ENCODE peak calls at places on chromosomes 3 and 15, in five cellular contexts. O is A549, V is GM12878, H is GM23338, Y is HepG2. T is an unnamed sample.

GRCh38 chr3:173932624-173933023 is 535.1 kb downstream of the NLGN1 start:
- DNase-seq in O (no peak), V (no peak), H (no peak), Y (no peak), T (no peak)

GRCh38 chr3:8658326-8659212 is 14.0 kb upstream of the SSUH2 start:
- DNase-seq in O (peak), V (peak), H (no peak), Y (peak), T (no peak)

GRCh38 chr3:153972862-153973261 is 148.3 kb upstream of the ARHGEF26 start:
- DNase-seq in O (no peak), V (no peak), H (no peak), Y (no peak), T (no peak)

GRCh38 chr15:44207643-44208042 is 12.6 kb upstream of the FRMD5 start:
- DNase-seq in O (no peak), V (no peak), H (no peak), Y (no peak), T (no peak)

GRCh38 chr3:155233213-155233612 is 60.3 kb downstream of the STRIT1 start:
- DNase-seq in O (no peak), V (no peak), H (no peak), Y (no peak), T (peak)

GRCh38 chr3:113712129-113712528 is 15.7 kb upstream of the USF3 start:
- DNase-seq in O (no peak), V (no peak), H (no peak), Y (no peak), T (no peak)

GRCh38 chr3:183313764-183314163 is 60.7 kb downstream of the B3GNT5 start:
- DNase-seq in O (no peak), V (no peak), H (no peak), Y (no peak), T (no peak)

GRCh38 chr15:47349179-47349578 is 368.1 kb upstream of the SEMA6D start:
- DNase-seq in O (no peak), V (no peak), H (no peak), Y (no peak), T (no peak)

GRCh38 chr3:191275751-191276150 is 53.4 kb upstream of the CCDC50 start:
- DNase-seq in O (no peak), V (no peak), H (no peak), Y (no peak), T (no peak)

GRCh38 chr3:81723732-81724313 is 37.6 kb downstream of the GBE1 start:
- DNase-seq in O (no peak), V (no peak), H (no peak), Y (peak), T (peak)

GRCh38 chr3:57929988-57930387 is 78.2 kb upstream of the FLNB start:
- DNase-seq in O (no peak), V (no peak), H (no peak), Y (no peak), T (no peak)

GRCh38 chr3:113623324-113623723 is 73.1 kb downstream of the USF3 start:
- DNase-seq in O (no peak), V (no peak), H (peak), Y (no peak), T (no peak)

GRCh38 chr15:60038111-60038521 is 34.0 kb downstream of the FOXB1 start:
- DNase-seq in O (no peak), V (no peak), H (peak), Y (no peak), T (no peak)

GRCh38 chr15:39208187-39208586 is 372.7 kb upstream of the THBS1 start:
- DNase-seq in O (no peak), V (no peak), H (no peak), Y (no peak), T (no peak)

GRCh38 chr3:169637731-169638130 is 25.8 kb downstream of the MECOM start:
- DNase-seq in O (no peak), V (no peak), H (no peak), Y (no peak), T (no peak)

GRCh38 chr3:114809668-114810413 is 337.2 kb downstream of the ZBTB20 start:
- DNase-seq in O (no peak), V (peak), H (no peak), Y (peak), T (no peak)
- TF ChIP-seq JUNB in O (no peak), V (peak), H (no peak), Y (no peak), T (no peak)

GRCh38 chr15:64354683-64355558 is 1.1 kb downstream of the CSNK1G1 start:
- DNase-seq in O (no peak), V (no peak), H (no peak), Y (no peak), T (no peak)
- TF ChIP-seq JUNB in O (no peak), V (no peak), H (no peak), Y (no peak), T (no peak)

GRCh38 chr15:56244237-56244810 is 645 bp upstream of the RFX7 start:
- DNase-seq in O (peak), V (no peak), H (peak), Y (peak), T (peak)
- TF ChIP-seq JUNB in O (no peak), V (no peak), H (no peak), Y (no peak), T (no peak)

GRCh38 chr3:47244531-47245100 is 38.0 kb downstream of the KIF9 start:
- DNase-seq in O (no peak), V (no peak), H (no peak), Y (no peak), T (no peak)

GRCh38 chr3:47247131-47248064 is 35.2 kb downstream of the KIF9 start:
- DNase-seq in O (no peak), V (no peak), H (no peak), Y (no peak), T (no peak)

GRCh38 chr3:47243748-47244147 is 38.9 kb downstream of the KIF9 start:
- DNase-seq in O (no peak), V (no peak), H (no peak), Y (no peak), T (no peak)

GRCh38 chr3:47250309-47251060 is 32.1 kb downstream of the KIF9 start:
- DNase-seq in O (peak), V (no peak), H (peak), Y (peak), T (peak)

DNA sequence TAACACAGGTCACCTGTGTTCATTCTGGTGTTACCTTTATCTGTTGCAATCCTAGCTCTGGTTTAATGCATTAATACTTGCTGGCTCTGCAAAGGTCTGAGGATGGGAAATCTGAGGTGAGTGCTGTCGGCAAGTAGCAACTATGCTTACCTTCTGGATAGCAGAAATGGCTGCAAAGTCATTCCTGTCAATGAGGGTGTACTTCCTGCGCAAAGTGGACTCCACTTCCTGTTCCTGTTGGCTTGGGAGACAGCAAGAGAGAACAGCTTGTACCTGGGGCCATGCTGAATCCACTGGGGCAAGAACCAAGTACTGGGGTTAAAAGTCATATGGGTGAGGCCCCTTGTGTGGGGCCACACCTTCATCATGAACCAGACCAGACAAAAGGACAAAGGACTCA is 37.3 kb downstream of the KIF9 start:
- DNase-seq in O (no peak), V (no peak), H (no peak), Y (no peak), T (peak)
- TF ChIP-seq JUNB in O (no peak), V (no peak), H (no peak), Y (no peak), T (no peak)

GRCh38 chr3:42190701-42191442 is 75.1 kb downstream of the CCK start:
- DNase-seq in O (peak), V (no peak), H (peak), Y (peak), T (peak)
- TF ChIP-seq JUNB in O (no peak), V (no peak), H (no peak), Y (no peak), T (no peak)

GRCh38 chr15:41396111-41396510 is 6.2 kb downstream of the NDUFAF1 start:
- DNase-seq in O (no peak), V (no peak), H (no peak), Y (no peak), T (no peak)

GRCh38 chr15:41407341-41407740 is 5.0 kb upstream of the NDUFAF1 start:
- DNase-seq in O (no peak), V (no peak), H (no peak), Y (no peak), T (no peak)

DNA sequence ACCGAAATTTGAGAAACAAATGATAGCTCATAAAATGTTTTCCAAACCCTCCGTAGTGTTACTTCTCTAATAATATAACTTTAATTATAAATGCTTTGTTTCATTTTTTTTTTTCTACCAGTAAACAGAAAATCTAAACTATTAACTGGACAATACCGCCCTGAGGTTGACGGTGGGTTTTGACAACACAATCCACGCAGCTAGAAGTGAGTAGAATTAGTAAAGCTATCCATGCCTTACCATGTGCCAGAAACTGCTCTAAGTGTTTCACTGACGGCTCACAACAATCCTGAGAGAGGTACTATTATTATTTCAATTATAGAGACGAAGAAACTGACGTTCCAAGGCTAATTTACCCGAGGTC is 410 bp downstream of the NDUFAF1 start:
- DNase-seq in O (no peak), V (no peak), H (no peak), Y (no peak), T (no peak)
- TF ChIP-seq JUNB in O (no peak), V (no peak), H (no peak), Y (no peak), T (no peak)

DNA sequence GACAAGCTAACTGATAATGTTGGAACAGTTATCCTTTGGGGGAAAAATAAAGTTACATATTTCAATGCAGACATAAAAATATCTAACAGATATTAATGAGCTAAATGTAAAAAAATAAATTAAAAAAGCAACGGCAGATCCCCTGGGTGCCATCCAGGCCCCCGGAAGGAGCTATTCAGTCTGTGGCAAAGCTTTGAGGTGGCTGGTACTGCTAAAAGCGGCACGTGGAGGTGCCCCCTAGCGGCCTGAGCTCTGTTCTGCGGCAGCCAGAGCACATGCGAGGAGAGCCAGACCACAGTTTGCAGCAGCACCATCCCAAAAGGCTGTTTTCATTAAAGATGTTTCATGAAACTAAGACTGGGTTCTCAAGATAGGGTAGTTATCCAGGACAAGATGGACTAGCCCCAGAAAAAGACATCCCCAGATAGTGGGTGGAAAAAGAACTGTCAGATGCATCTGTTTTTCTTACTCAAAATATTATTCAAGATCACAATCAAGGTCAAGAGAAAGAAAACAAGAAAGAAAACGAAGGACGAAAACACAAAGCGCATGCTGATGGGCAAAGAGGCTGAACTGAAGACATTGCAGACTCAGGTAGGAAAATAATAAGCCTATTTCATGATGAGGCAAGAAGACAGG is 18.7 kb downstream of the AP3S2 start:
- DNase-seq in O (peak), V (no peak), H (peak), Y (peak), T (peak)
- TF ChIP-seq JUNB in O (no peak), V (no peak), H (no peak), Y (no peak), T (no peak)

GRCh38 chr3:25830373-25831305 is 40.7 kb downstream of the OXSM start:
- DNase-seq in O (no peak), V (no peak), H (no peak), Y (no peak), T (no peak)
- TF ChIP-seq JUNB in O (no peak), V (no peak), H (no peak), Y (no peak), T (no peak)

DNA sequence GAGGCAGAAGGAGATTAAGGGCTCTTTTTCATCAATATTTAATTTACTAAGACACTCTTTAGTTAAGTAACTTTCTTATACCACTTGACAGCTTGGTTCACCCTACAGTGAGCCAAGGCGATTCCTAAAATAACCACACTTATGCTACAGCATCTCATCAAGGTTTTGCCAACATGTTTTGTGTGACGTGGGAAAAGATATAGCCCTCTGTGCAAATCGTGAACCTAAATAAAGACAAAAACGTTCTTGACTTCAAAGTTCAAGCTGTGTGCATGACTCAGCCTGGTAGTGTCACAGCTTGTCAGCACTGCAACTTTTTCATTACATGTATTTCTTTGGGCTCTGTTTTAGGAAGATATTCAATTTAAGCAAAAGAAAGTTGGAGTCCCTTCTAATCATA is 297.0 kb upstream of the EPHA3 start:
- DNase-seq in O (no peak), V (no peak), H (no peak), Y (no peak), T (no peak)
- TF ChIP-seq JUNB in O (no peak), V (no peak), H (no peak), Y (no peak), T (no peak)

DNA sequence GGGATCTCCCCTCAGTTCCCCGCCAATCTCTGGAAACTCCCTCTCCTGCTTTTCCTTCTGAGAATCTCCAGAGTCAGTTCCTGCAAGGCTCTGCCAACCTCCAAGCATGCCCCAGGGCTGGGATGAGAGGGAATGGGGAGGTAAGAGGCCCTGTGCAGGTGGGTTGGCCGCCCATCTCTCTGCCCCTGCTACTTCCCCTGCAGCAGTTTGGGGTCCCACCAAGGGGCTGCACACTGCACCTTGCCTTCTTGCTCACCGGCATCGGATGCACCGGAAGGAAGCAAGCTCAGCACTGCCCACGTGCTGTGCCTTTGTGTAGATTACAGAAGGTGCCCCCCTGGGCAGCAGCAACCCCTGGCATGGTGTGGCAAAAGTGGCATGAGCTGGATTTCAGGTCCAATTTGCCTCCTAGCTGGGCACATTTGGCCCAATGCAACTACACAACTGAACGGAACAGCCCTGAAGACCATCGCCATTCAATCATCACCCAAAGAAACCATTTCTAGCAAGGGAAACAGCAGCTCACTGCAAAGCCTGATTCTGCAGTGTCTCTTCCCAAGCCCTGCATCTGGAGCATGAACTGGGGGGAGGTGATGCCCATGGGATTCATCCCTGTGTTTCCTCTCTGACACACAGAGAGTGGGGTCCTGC is 91.4 kb upstream of the ALDH1A3 start:
- DNase-seq in O (no peak), V (no peak), H (no peak), Y (no peak), T (no peak)
- TF ChIP-seq JUNB in O (no peak), V (no peak), H (no peak), Y (no peak), T (no peak)

T was measured in K562.